ENCODE peak calls at places on chromosomes 7 and 10, in seven cellular contexts. M is T-cell, Q is ACHN, W is MCF 10A, L is HAP-1, T is RWPE1, P is HuH-7.5. O is an unnamed sample.

GRCh38 chr10:119313645-119314044 is 106.3 kb downstream of the GRK5 start:
- DNase-seq in L (no peak), P (no peak), W (no peak), M (peak), T (no peak), Q (no peak), O (no peak)

GRCh38 chr7:45617166-45617565 is 43.0 kb downstream of the ADCY1 start:
- DNase-seq in T (no peak), L (no peak), Q (no peak), P (no peak), W (no peak), M (no peak), O (no peak)

GRCh38 chr10:129104266-129105045 is 362.6 kb upstream of the MGMT start:
- DNase-seq in L (no peak), Q (no peak), P (no peak), T (no peak), W (peak), M (no peak), O (no peak)

GRCh38 chr7:42766810-42767423 is 145.0 kb downstream of the C7orf25 start:
- DNase-seq in Q (no peak), W (no peak), P (no peak), T (no peak), M (no peak), L (no peak), O (no peak)

GRCh38 chr10:19629559-19629958 is 186.7 kb upstream of the PLXDC2 start:
- DNase-seq in W (no peak), L (no peak), Q (no peak), M (no peak), T (no peak), P (no peak), O (no peak)

GRCh38 chr10:87504667-87505365 is at the start of gene MINPP1:
- DNase-seq in L (peak), W (peak), M (peak), Q (peak), P (peak), T (peak), O (peak)

GRCh38 chr7:151520419-151521229 is 929 bp upstream of the RHEB start:
- DNase-seq in P (no peak), L (no peak), M (peak), T (no peak), W (no peak), Q (peak), O (no peak)

GRCh38 chr10:67659497-67659896 is 36.5 kb downstream of the CTNNA3 start:
- DNase-seq in W (no peak), T (no peak), P (no peak), Q (no peak), M (no peak), L (no peak), O (no peak)

GRCh38 chr10:118504044-118504944 is 91.2 kb downstream of the PRLHR start:
- DNase-seq in Q (peak), W (peak), T (peak), L (peak), P (no peak), M (no peak), O (peak)

GRCh38 chr7:82445226-82445625 is 1.6 kb upstream of the CACNA2D1 start:
- DNase-seq in W (no peak), P (no peak), M (no peak), Q (no peak), L (no peak), T (no peak), O (no peak)

GRCh38 chr7:130951303-130951975 is 217.4 kb upstream of the KLF14 start:
- DNase-seq in W (no peak), M (peak), P (no peak), Q (no peak), T (no peak), L (no peak), O (no peak)

GRCh38 chr10:68492118-68492517 is 20.3 kb upstream of the DNA2 start:
- DNase-seq in M (no peak), L (no peak), T (no peak), P (no peak), W (peak), Q (no peak), O (no peak)

GRCh38 chr7:102186306-102186705 is 100.4 kb upstream of the SH2B2 start:
- DNase-seq in W (peak), P (no peak), Q (no peak), T (no peak), L (no peak), M (no peak), O (no peak)

GRCh38 chr7:38178004-38178694 is at the start of gene STARD3NL:
- DNase-seq in L (peak), P (peak), M (peak), T (peak), W (peak), Q (peak), O (peak)

GRCh38 chr10:67282871-67283270 is 357.0 kb downstream of the LRRTM3 start:
- DNase-seq in W (no peak), M (no peak), P (no peak), L (no peak), T (no peak), Q (no peak), O (no peak)

GRCh38 chr7:19623676-19624075 is 85.2 kb downstream of the POLR1F start:
- DNase-seq in P (no peak), M (no peak), W (no peak), T (no peak), L (no peak), Q (no peak), O (no peak)

GRCh38 chr10:122561212-122561611 is 658 bp downstream of the DMBT1 start:
- DNase-seq in L (no peak), Q (peak), M (no peak), W (no peak), P (no peak), T (no peak), O (peak)

GRCh38 chr7:10972174-10972573 is 1.5 kb upstream of the PHF14 start:
- DNase-seq in M (no peak), W (no peak), T (no peak), L (no peak), P (no peak), Q (no peak), O (no peak)

GRCh38 chr7:156592124-156592884 is 48.3 kb upstream of the RNF32 start:
- DNase-seq in W (no peak), T (no peak), M (no peak), Q (no peak), L (no peak), P (no peak), O (peak)

GRCh38 chr7:140304071-140304799 is 94.1 kb downstream of the SLC37A3 start:
- DNase-seq in W (no peak), L (no peak), T (no peak), M (peak), P (no peak), Q (peak), O (no peak)

GRCh38 chr10:67802767-67803538 is 35.0 kb downstream of the DNAJC12 start:
- DNase-seq in T (no peak), M (no peak), L (no peak), P (no peak), Q (no peak), W (no peak), O (no peak)